ENCODE peak calls at places on chromosome 13, in nine cellular contexts. C is activated B cell treated with CpG ODN at 0.5 μM for 24 hours; M is stimulated activated naive B cell treated with anti-CD40 and anti-IgM and Interleukin-4, amounts not matched to agents 10 μg/mL and 1 μg/mL and 100 μg/mL, for 72 hours; X is skeletal muscle cell; L is activated CD4-positive, alpha-beta T cell treated with anti-CD3 and anti-CD28 coated beads for 1 hour; A is neural progenitor cell; K is left colon; O is LoVo; P is aorta. I is an unnamed sample.

GRCh38 chr13:77509221-77509620 is 26.3 kb upstream of the SCEL start:
- DNase-seq in A (no peak), M (no peak), L (no peak), P (no peak), C (no peak), X (peak), O (no peak), K (no peak), I (no peak)

GRCh38 chr13:30376426-30377311 is 45.6 kb upstream of the UBE2L5 start:
- DNase-seq in C (peak), P (no peak), K (peak), O (no peak), M (peak), L (peak), A (no peak), X (no peak), I (no peak)

GRCh38 chr13:30739646-30740642 is 4.6 kb downstream of the ALOX5AP start:
- DNase-seq in X (peak), M (no peak), C (no peak), P (no peak), A (peak), L (peak), O (peak), K (no peak), I (peak)

GRCh38 chr13:48892311-48892710 is 83.4 kb upstream of the FNDC3A start:
- DNase-seq in L (no peak), C (no peak), O (no peak), P (no peak), X (peak), M (no peak), A (no peak), K (no peak), I (no peak)

GRCh38 chr13:84446972-84447700 is 564.9 kb upstream of the SLITRK1 start:
- DNase-seq in C (no peak), K (no peak), M (no peak), X (peak), O (no peak), P (no peak), L (no peak), A (no peak), I (no peak)

GRCh38 chr13:94705081-94705751 is 7.1 kb downstream of the SOX21 start:
- DNase-seq in P (no peak), O (no peak), K (no peak), A (peak), M (no peak), X (no peak), L (no peak), C (no peak), I (no peak)

GRCh38 chr13:100275746-100276145 is 186.9 kb downstream of the PCCA start:
- DNase-seq in M (no peak), P (no peak), C (no peak), O (no peak), K (no peak), A (no peak), X (no peak), L (no peak), I (no peak)

GRCh38 chr13:52862358-52863206 is 14.1 kb upstream of the PCDH8 start:
- DNase-seq in A (peak), P (no peak), C (no peak), X (no peak), L (no peak), M (no peak), K (peak), O (peak), I (no peak)

GRCh38 chr13:87884874-87885273 is 213.7 kb downstream of the SLITRK5 start:
- DNase-seq in C (no peak), O (no peak), M (no peak), P (no peak), L (no peak), X (no peak), K (no peak), A (peak), I (no peak)

GRCh38 chr13:111022886-111023285 is 92.2 kb upstream of the ARHGEF7 start:
- DNase-seq in P (no peak), L (no peak), A (no peak), O (no peak), M (no peak), X (no peak), K (no peak), C (no peak), I (no peak)

GRCh38 chr13:30375436-30375835 is 46.9 kb upstream of the UBE2L5 start:
- DNase-seq in P (no peak), X (no peak), L (no peak), O (no peak), C (no peak), K (no peak), M (no peak), A (no peak), I (no peak)

GRCh38 chr13:78247362-78247761 is 328.7 kb upstream of the EDNRB start:
- DNase-seq in C (no peak), M (no peak), K (no peak), P (no peak), A (no peak), X (no peak), O (no peak), L (no peak), I (no peak)

GRCh38 chr13:110911880-110912279 is 3.0 kb downstream of the ANKRD10 start:
- DNase-seq in P (no peak), C (no peak), A (no peak), L (no peak), X (no peak), M (no peak), O (no peak), K (no peak), I (no peak)

GRCh38 chr13:108959254-108959653 is 329.8 kb downstream of the MYO16 start:
- DNase-seq in L (no peak), K (no peak), O (no peak), A (no peak), P (no peak), X (no peak), C (no peak), M (no peak), I (no peak)

GRCh38 chr13:37443538-37443937 is 155.0 kb downstream of the POSTN start:
- DNase-seq in L (no peak), O (no peak), P (no peak), M (no peak), K (no peak), A (no peak), C (no peak), X (peak), I (no peak)

GRCh38 chr13:41740479-41740878 is 220.4 kb downstream of the VWA8 start:
- DNase-seq in K (no peak), A (no peak), L (no peak), P (no peak), X (no peak), O (no peak), C (no peak), M (no peak), I (no peak)

I was measured in body of pancreas.